ENCODE peak calls at places on chromosomes 13 and 19, in six cellular contexts. U, L, M, A, O and C are unnamed samples.

GRCh38 chr13:110687736-110688135 is 18.2 kb downstream of the CARS2 start:
- DNase-seq in M (no peak), L (no peak), A (no peak), O (no peak), U (no peak), C (no peak)

GRCh38 chr13:97122381-97122996 is 99.6 kb upstream of the MBNL2 start:
- DNase-seq in O (no peak), L (no peak), A (no peak), U (no peak), M (peak; percentile 92), C (no peak)

GRCh38 chr13:70732611-70733010 is 624.4 kb upstream of the KLHL1 start:
- DNase-seq in L (no peak), A (no peak), M (no peak), O (no peak), U (no peak), C (no peak)

GRCh38 chr13:24651718-24652345 is 28.4 kb upstream of the ATP12A start:
- DNase-seq in M (peak; percentile 79), A (no peak), U (no peak), L (no peak), O (no peak), C (no peak)

GRCh38 chr19:19538767-19539166 is 702 bp downstream of the CILP2 start:
- DNase-seq in M (no peak), U (peak; percentile 52), O (no peak), L (no peak), A (no peak), C (no peak)

GRCh38 chr19:49490287-49491029 is 3.0 kb downstream of the RPL13A start:
- DNase-seq in O (no peak), M (no peak), U (peak; percentile 29), A (no peak), L (no peak), C (no peak)

GRCh38 chr19:47776568-47776967 is 1.9 kb upstream of the SELENOW start:
- DNase-seq in M (peak; percentile 100), L (no peak), A (no peak), U (no peak), O (no peak), C (no peak)

GRCh38 chr13:45341799-45342584 is 1.0 kb upstream of the TPT1 start:
- DNase-seq in L (peak; percentile 76), A (no peak), O (peak; percentile 63), U (no peak), M (peak; percentile 74), C (no peak)

GRCh38 chr19:3684817-3685410 is 15.4 kb downstream of the PIP5K1C start:
- DNase-seq in O (no peak), U (no peak), L (no peak), M (no peak), A (no peak), C (no peak)

GRCh38 chr13:36531746-36532486 is 99.6 kb downstream of the CCNA1 start:
- DNase-seq in O (no peak), L (no peak), A (no peak), M (peak; percentile 39), U (no peak), C (no peak)

GRCh38 chr19:19550454-19550842 is 12.4 kb downstream of the CILP2 start:
- DNase-seq in L (no peak), O (no peak), A (no peak), U (no peak), M (no peak), C (no peak)

GRCh38 chr13:110444226-110444653 is 117.3 kb downstream of the RAB20 start:
- DNase-seq in L (no peak), O (no peak), M (peak; percentile 13), A (no peak), U (no peak), C (no peak)

GRCh38 chr13:50334092-50334778 is 319.0 kb downstream of the KCNRG start:
- DNase-seq in A (no peak), M (no peak), L (no peak), U (no peak), O (no peak), C (no peak)

GRCh38 chr13:77554079-77554478 is 18.6 kb downstream of the SCEL start:
- DNase-seq in U (no peak), O (no peak), L (peak; percentile 48), A (no peak), M (peak; percentile 64), C (no peak)

GRCh38 chr19:6654347-6655310 is 15.3 kb downstream of the TNFSF14 start:
- DNase-seq in M (no peak), A (no peak), L (no peak), U (no peak), O (no peak), C (no peak)

GRCh38 chr13:99847318-99847750 is 124.2 kb downstream of the ZIC5 start:
- DNase-seq in O (no peak), A (no peak), L (no peak), M (no peak), U (no peak), C (no peak)

GRCh38 chr19:12938536-12939291 is at the start of gene CALR:
- DNase-seq in A (no peak), O (no peak), L (no peak), U (no peak), M (no peak), C (no peak)

GRCh38 chr19:15780595-15781418 is 6.7 kb upstream of the OR10H5 start:
- DNase-seq in O (peak; percentile 44), A (peak; percentile 16), L (no peak), M (no peak), U (no peak), C (no peak)

GRCh38 chr13:111488466-111489132 is 168.2 kb downstream of the TEX29 start:
- DNase-seq in O (peak; percentile 13), M (no peak), U (no peak), L (peak; percentile 22), A (no peak), C (no peak)

GRCh38 chr13:111609631-111610030 is 289.2 kb downstream of the TEX29 start:
- DNase-seq in A (no peak), L (no peak), O (peak; percentile 16), U (no peak), M (no peak), C (no peak)

GRCh38 chr19:15702590-15702930 is 25.3 kb upstream of the OR10H2 start:
- DNase-seq in M (peak; percentile 65), U (no peak), A (no peak), L (peak; percentile 84), O (peak; percentile 85), C (no peak)

GRCh38 chr13:46288570-46289259 is 77.0 kb downstream of the LRRC63 start:
- DNase-seq in L (no peak), U (no peak), M (peak; percentile 40), A (no peak), O (no peak), C (no peak)

DNA sequence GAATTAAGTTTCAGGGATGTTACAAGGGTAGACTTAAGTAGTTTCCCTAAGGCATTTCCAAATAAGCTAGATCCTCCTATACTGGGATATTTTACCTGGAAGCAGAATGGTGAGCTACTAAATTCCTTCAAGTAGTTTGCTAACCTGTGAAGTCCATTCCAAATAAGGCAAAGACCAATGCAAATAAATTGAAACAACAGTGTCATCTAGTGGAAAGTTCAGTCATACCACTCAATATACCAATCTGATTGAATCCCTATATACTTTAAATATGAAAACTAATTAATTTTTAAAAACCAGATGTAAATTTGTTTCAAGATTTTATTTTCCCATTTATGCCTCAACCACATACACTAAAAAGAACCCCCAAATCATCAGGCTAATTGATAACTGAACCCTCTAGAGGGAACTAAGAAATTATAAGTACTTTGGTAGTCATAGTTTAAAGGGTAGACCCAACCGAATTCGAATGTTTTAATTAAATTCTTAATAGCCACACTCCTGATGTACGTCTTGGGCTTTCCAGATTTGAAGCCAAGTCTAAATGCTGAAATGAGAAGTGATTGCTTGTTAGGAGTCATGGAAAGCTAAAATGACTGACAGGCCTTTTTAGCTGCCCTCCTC is 223.7 kb downstream of the TBC1D4 start:
- DNase-seq in M (peak; percentile 65), A (no peak), L (no peak), U (no peak), O (no peak), C (no peak)
- TF ChIP-seq CTCF in M (peak; percentile 54), A (peak; percentile 65), L (peak; percentile 51), U (peak; percentile 82), O (peak; percentile 36), C (peak; percentile 74)

DNA sequence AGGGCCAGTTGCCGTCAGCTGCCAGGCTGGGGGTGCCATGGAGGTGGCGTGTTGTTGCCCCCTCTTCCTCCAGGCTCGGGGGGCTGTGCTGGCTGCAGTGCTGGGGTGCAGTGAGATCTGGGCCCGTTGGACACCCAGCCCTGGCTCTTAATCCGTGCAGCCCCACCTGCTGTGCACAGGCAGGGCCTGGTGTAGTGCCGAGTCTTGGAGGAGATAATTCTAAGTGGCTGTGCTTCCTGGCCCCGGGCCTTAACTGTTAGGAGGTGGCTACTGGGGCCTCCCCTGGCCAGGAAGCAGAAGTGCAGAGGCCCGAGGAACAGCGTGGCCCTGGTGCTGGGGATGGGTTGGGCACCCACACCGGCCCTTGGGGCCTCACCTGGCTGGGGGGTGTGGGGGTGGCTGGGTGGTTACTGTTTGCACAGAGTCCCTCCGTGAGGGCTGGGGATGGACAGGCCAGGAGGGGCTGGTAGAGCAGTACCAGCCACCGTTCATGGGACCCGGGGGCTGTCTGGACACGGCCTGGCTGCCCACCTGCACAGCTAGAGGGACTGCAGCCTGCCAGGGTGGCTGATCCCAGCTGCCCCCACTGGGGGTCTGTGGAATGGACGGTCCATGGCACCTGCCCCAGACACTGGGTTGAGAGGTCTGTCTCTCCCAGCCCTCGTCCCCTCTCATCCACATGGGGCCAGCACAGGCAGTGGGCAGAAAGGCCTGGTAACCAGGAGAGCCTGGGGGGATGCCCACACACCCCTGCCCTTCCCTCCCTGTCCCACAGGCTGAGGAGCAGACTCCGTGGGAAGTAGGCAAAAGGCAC is 3.3 kb downstream of the GPX4 start:
- DNase-seq in M (peak; percentile 38), O (no peak), U (no peak), L (no peak), A (no peak), C (no peak)
- TF ChIP-seq CTCF in M (peak; percentile 45), O (no peak), U (no peak), L (peak; percentile 1), A (no peak), C (no peak)

DNA sequence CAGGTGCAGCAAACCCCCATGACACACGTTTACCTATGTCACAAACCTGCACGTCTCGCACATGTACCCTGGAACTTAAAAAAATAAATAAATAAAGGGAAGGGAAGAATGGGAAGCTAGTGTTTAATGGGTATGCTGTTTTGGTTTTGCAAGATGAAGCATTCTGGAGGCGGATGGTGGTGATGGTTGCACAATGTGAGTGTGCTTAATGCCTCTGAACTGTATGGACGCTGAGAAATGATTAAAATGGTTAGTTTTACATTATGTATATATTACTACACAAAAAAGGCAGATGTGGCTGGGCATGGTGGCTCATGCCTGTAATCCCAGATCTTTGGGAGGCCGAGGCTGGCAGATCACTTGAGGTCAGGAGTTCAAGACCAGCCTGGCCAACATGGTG is 17.8 kb downstream of the NFILZ start:
- DNase-seq in O (no peak), U (no peak), A (no peak), L (no peak), M (no peak), C (no peak)
- TF ChIP-seq CTCF in O (no peak), U (no peak), A (no peak), L (no peak), M (no peak), C (no peak)

DNA sequence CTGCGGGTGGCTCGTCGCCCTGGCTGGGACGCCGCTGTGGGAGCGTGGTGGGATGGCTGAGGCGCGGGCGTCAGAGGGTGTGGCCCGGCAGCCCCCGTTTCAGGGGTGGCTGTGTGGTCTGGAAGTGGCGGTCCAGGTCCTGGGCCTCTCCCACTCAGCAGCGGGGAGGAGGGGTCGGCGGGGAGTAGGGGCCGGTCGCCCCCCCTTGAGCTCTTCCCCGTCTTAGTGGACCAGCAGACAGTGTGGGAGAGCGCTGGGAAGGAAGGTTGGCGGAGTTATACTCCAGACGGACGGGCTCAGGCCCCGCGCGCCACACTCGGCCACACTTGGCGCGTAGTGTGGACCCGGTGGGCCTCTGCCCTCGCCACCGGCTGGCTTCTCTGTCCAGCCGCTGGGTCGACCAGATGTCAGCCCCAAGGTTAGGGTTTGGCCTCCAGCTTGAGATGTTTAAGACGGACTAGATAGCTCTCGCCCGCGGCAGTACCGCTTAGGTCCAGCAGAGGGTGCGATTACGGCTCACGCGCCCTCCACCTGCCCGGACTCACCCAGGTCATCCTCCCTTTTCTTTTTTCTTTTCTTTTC is 21.7 kb upstream of the ZNF429 start:
- DNase-seq in A (no peak), L (no peak), O (peak; percentile 60), U (peak; percentile 84), M (no peak), C (no peak)
- TF ChIP-seq CTCF in A (peak; percentile 50), L (peak; percentile 71), O (peak; percentile 30), U (peak; percentile 84), M (peak; percentile 28), C (peak; percentile 41)